ENCODE peak calls at places on chromosome 7, in four cellular contexts. Y, Q, J and W are unnamed samples. For H3K4me1, the result is how much of the 10 kb centered on the place peaks cover.

GRCh38 chr7:78139335-78139734 is 340.8 kb downstream of the PHTF2 start:
- DNase-seq in Y (no peak), Q (no peak), J (no peak), W (no peak)

GRCh38 chr7:151752816-151753600 is 123.9 kb downstream of the PRKAG2 start:
- DNase-seq in Y (no peak), Q (no peak), J (no peak), W (no peak)

GRCh38 chr7:45001826-45002225 is 1.8 kb downstream of the CCM2 start:
- DNase-seq in Y (no peak), Q (no peak), J (no peak), W (no peak)

GRCh38 chr7:26196305-26196704 is 4.2 kb downstream of the HNRNPA2B1 start:
- DNase-seq in Y (no peak), Q (no peak), J (no peak), W (no peak)

GRCh38 chr7:92987543-92987942 is 130.2 kb downstream of the SAMD9 start:
- DNase-seq in Y (no peak), Q (no peak), J (no peak), W (no peak)

GRCh38 chr7:139771001-139771956 is 6.5 kb downstream of the HIPK2 start:
- DNase-seq in Y (no peak), Q (no peak), J (no peak), W (no peak)

GRCh38 chr7:153354071-153354470 is 594.5 kb downstream of the ACTR3B start:
- DNase-seq in Y (no peak), Q (no peak), J (no peak), W (no peak)

GRCh38 chr7:105136221-105136620 is 122.2 kb downstream of the KMT2E start:
- DNase-seq in Y (no peak), Q (no peak), J (no peak), W (no peak)

GRCh38 chr7:137977173-137977572 is 24.7 kb downstream of the CREB3L2 start:
- DNase-seq in Y (no peak), Q (no peak), J (no peak), W (no peak)

GRCh38 chr7:149719050-149719899 is 54.1 kb downstream of the ZNF467 start:
- DNase-seq in Y (no peak), Q (no peak), J (no peak), W (no peak)

GRCh38 chr7:81676813-81677212 is 93.0 kb downstream of the HGF start:
- DNase-seq in Y (no peak), Q (no peak), J (peak), W (no peak)

GRCh38 chr7:151366141-151366871 is 24.7 kb downstream of the NUB1 start:
- DNase-seq in Y (no peak), Q (no peak), J (no peak), W (no peak)

GRCh38 chr7:4076701-4077294 is 605.3 kb upstream of the FOXK1 start:
- DNase-seq in Y (no peak), Q (no peak), J (no peak), W (no peak)

GRCh38 chr7:21128418-21128817 is 299.5 kb upstream of the SP4 start:
- DNase-seq in Y (no peak), Q (no peak), J (no peak), W (no peak)

GRCh38 chr7:136869006-136869961 is 832 bp downstream of the CHRM2 start:
- DNase-seq in Y (peak), Q (peak), J (no peak), W (no peak)

GRCh38 chr7:101588131-101588935 is 40.8 kb downstream of the MYL10 start:
- DNase-seq in Y (no peak), Q (no peak), J (no peak), W (no peak)

GRCh38 chr7:17304926-17305325 is 6.5 kb downstream of the AHR start:
- DNase-seq in Y (no peak), Q (no peak), J (no peak), W (no peak)

GRCh38 chr7:16708980-16709379 is 44.6 kb upstream of the TSPAN13 start:
- DNase-seq in Y (no peak), Q (no peak), J (peak), W (no peak)

GRCh38 chr7:93964813-93965212 is 39.3 kb downstream of the BET1 start:
- DNase-seq in Y (no peak), Q (no peak), J (no peak), W (no peak)

GRCh38 chr7:66099232-66099550 is 15.5 kb upstream of the CRCP start:
- DNase-seq in Y (no peak), Q (no peak), J (no peak), W (no peak)

GRCh38 chr7:24911213-24911603 is 68.8 kb downstream of the OSBPL3 start:
- DNase-seq in Y (no peak), Q (no peak), J (no peak), W (no peak)

GRCh38 chr7:50662059-50662689 is 97.0 kb upstream of the DDC start:
- DNase-seq in Y (no peak), Q (no peak), J (no peak), W (no peak)

GRCh38 chr7:70267381-70267780 is 669.1 kb downstream of the AUTS2 start:
- DNase-seq in Y (no peak), Q (peak), J (no peak), W (no peak)

GRCh38 chr7:6238309-6238925 is 34.0 kb downstream of the CYTH3 start:
- DNase-seq in Y (no peak), Q (no peak), J (no peak), W (no peak)

GRCh38 chr7:66247387-66248078 is 42.4 kb downstream of the TPST1 start:
- DNase-seq in Y (no peak), Q (no peak), J (no peak), W (no peak)

GRCh38 chr7:139767561-139767982 is 10.2 kb downstream of the HIPK2 start:
- DNase-seq in Y (no peak), Q (no peak), J (no peak), W (no peak)

GRCh38 chr7:112723416-112723815 is 66.8 kb downstream of the TMEM168 start:
- DNase-seq in Y (no peak), Q (no peak), J (no peak), W (no peak)

GRCh38 chr7:16318989-16319915 is 102.1 kb downstream of the CRPPA start:
- DNase-seq in Y (no peak), Q (no peak), J (no peak), W (no peak)

GRCh38 chr7:100914208-100914878 is 18.7 kb upstream of the ACHE start:
- DNase-seq in Y (no peak), Q (no peak), J (no peak), W (no peak)

GRCh38 chr7:144529269-144529926 is 125.9 kb upstream of the NOBOX start:
- DNase-seq in Y (no peak), Q (no peak), J (no peak), W (no peak)

GRCh38 chr7:116780521-116780920 is 81.9 kb upstream of the CAPZA2 start:
- DNase-seq in Y (no peak), Q (no peak), J (no peak), W (no peak)

GRCh38 chr7:44736896-44737295 is 11.8 kb upstream of the ZMIZ2 start:
- DNase-seq in Y (no peak), Q (no peak), J (no peak), W (no peak)

GRCh38 chr7:141013345-141013715 is 1.4 kb downstream of the MRPS33 start:
- DNase-seq in Y (no peak), Q (no peak), J (no peak), W (no peak)

GRCh38 chr7:78039791-78040776 is 241.5 kb downstream of the PHTF2 start:
- DNase-seq in Y (no peak), Q (peak), J (no peak), W (no peak)

GRCh38 chr7:47088329-47089067 is 493.4 kb downstream of the TNS3 start:
- DNase-seq in Y (peak), Q (peak), J (peak), W (no peak)

GRCh38 chr7:23346316-23346715 is 47.2 kb downstream of the MALSU1 start:
- DNase-seq in Y (no peak), Q (no peak), J (no peak), W (no peak)

GRCh38 chr7:23347007-23347681 is 48.0 kb downstream of the MALSU1 start:
- DNase-seq in Y (no peak), Q (no peak), J (no peak), W (no peak)

GRCh38 chr7:23347682-23348180 is 48.6 kb downstream of the MALSU1 start:
- DNase-seq in Y (no peak), Q (no peak), J (no peak), W (no peak)

GRCh38 chr7:23350466-23350865 is 51.3 kb downstream of the MALSU1 start:
- DNase-seq in Y (no peak), Q (no peak), J (no peak), W (no peak)

DNA sequence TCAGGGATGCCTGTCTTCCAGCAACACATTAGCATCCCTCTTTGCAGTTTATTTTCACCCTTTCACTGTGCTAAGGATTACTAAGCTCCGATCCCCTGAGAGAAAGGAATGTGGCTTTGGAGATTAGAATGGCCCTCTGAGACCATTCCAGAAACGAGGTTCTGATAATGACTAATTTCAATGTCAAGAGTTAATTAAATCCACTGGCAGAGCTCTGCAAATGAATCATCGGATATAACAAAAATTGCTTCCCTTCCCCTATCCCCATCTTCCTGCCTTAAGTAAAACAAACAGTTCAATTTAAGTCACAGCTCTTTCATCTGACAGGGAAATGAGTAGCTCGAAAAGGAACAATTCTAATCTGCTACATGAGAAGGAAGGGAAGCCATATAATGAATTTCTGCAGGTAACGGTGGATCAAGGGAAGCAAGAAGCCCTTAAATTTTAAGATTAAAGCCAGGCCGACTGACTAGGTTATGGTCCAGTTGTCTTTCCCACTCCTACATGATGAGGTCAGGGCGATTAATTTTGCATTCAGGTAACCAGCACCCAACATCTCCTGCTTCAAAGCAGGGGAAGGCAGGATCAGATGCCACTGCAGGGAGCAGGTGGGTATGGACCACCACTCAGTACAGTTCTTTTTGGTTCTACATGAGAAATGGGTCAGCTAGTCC is 50.5 kb downstream of the MALSU1 start:
- DNase-seq in Y (no peak), Q (peak), J (no peak), W (no peak)
- H3K4me1 ChIP-seq in Y (under half), Q (under half), J (under half), W (under half)

DNA sequence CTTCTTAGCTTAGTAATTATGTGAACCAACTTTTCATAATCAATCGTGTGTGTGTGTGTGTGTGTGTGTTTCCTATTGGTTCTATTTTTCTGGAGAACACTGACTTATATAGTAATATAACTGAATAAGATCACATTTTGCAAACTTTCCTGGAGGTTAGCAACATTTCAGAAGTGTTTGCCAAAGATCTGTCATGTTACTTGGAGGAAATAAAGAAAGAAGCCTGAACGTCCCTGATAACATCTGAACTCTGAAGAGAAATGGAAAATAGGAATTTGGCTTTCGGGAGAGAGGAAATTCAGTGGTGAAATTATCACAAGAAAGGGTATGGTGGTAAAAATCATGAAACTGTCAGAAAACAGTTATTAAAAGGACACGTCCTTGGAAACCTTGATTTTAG is 984.4 kb upstream of the AUTS2 start:
- DNase-seq in Y (no peak), Q (no peak), J (no peak), W (no peak)
- H3K4me3 ChIP-seq in Y (no peak), Q (no peak), J (no peak), W (no peak)

GRCh38 chr7:108267615-108268014 is 137.5 kb upstream of the LAMB4 start:
- DNase-seq in Y (no peak), Q (no peak), J (no peak), W (no peak)
- H3K27ac ChIP-seq in Y (no peak), Q (no peak), J (no peak), W (no peak)

GRCh38 chr7:13411151-13411550 is 578.3 kb downstream of the ETV1 start:
- DNase-seq in Y (no peak), Q (no peak), J (no peak), W (no peak)

GRCh38 chr7:13411641-13412040 is 577.8 kb downstream of the ETV1 start:
- DNase-seq in Y (no peak), Q (no peak), J (no peak), W (no peak)

GRCh38 chr7:13407911-13408310 is 581.6 kb downstream of the ETV1 start:
- DNase-seq in Y (no peak), Q (no peak), J (no peak), W (no peak)
- H3K4me1 ChIP-seq in Y (under half), Q (under half), J (under half), W (under half)